ENCODE peak calls at places on chromosomes 11 and 22, in six cellular contexts. F, Y, T, J, X and V are unnamed samples. For H3K36me3, the result is how much of the 10 kb centered on the place peaks cover.

GRCh38 chr11:27401760-27402316 is 38.8 kb upstream of the CCDC34 start:
- DNase-seq in F (no peak), Y (no peak), T (no peak), J (no peak), X (peak), V (no peak)

GRCh38 chr11:132555617-132556016 is 976.7 kb downstream of the OPCML start:
- DNase-seq in F (no peak), Y (no peak), T (no peak), J (no peak), X (no peak), V (no peak)

GRCh38 chr22:46376908-46377565 is 41.5 kb downstream of the TRMU start:
- DNase-seq in F (no peak), Y (no peak), T (no peak), J (no peak), X (no peak), V (no peak)

GRCh38 chr22:37802310-37803194 is 5.2 kb upstream of the GCAT start:
- DNase-seq in F (no peak), Y (no peak), T (peak), J (no peak), X (no peak), V (no peak)

GRCh38 chr11:4644233-4644632 is 451 bp downstream of the OR51E1 start:
- DNase-seq in F (no peak), Y (no peak), T (no peak), J (no peak), X (no peak), V (no peak)

GRCh38 chr11:119218141-119218878 is 12.2 kb downstream of the CBL start:
- DNase-seq in F (no peak), Y (peak), T (no peak), J (no peak), X (peak), V (no peak)

GRCh38 chr22:45090364-45090960 is 73.3 kb upstream of the NUP50 start:
- DNase-seq in F (no peak), Y (no peak), T (peak), J (peak), X (no peak), V (no peak)

GRCh38 chr11:84316866-84317560 is 1030.8 kb upstream of the CCDC90B start:
- DNase-seq in F (no peak), Y (no peak), T (no peak), J (no peak), X (no peak), V (no peak)

GRCh38 chr11:120564573-120565301 is 53.2 kb downstream of the GRIK4 start:
- DNase-seq in F (no peak), Y (no peak), T (no peak), J (no peak), X (no peak), V (no peak)

GRCh38 chr22:33054276-33054675 is 3.9 kb downstream of the SYN3 start:
- DNase-seq in F (no peak), Y (no peak), T (no peak), J (no peak), X (no peak), V (no peak)

GRCh38 chr22:32040324-32040904 is 2.6 kb upstream of the SLC5A1 start:
- DNase-seq in F (no peak), Y (no peak), T (no peak), J (no peak), X (no peak), V (no peak)

GRCh38 chr11:96155627-96156378 is 187.2 kb downstream of the MAML2 start:
- DNase-seq in F (peak), Y (peak), T (peak), J (no peak), X (no peak), V (no peak)

GRCh38 chr22:47055921-47056320 is 293.5 kb downstream of the TBC1D22A start:
- DNase-seq in F (peak), Y (no peak), T (no peak), J (no peak), X (no peak), V (no peak)

GRCh38 chr22:21025763-21026755 is 6.3 kb downstream of the SLC7A4 start:
- DNase-seq in F (no peak), Y (no peak), T (no peak), J (no peak), X (no peak), V (no peak)

GRCh38 chr11:45399166-45399565 is 113.0 kb upstream of the SYT13 start:
- DNase-seq in F (peak), Y (no peak), T (no peak), J (no peak), X (no peak), V (no peak)

GRCh38 chr22:34105461-34106062 is 185.3 kb upstream of the LARGE1 start:
- DNase-seq in F (no peak), Y (no peak), T (peak), J (peak), X (no peak), V (no peak)

GRCh38 chr11:67642490-67643120 is 3.0 kb upstream of the TBX10 start:
- DNase-seq in F (no peak), Y (no peak), T (no peak), J (no peak), X (no peak), V (no peak)

GRCh38 chr22:33357894-33358440 is 299.8 kb upstream of the SYN3 start:
- DNase-seq in F (no peak), Y (no peak), T (no peak), J (no peak), X (no peak), V (no peak)

GRCh38 chr11:16986434-16987204 is 27.6 kb downstream of the PLEKHA7 start:
- DNase-seq in F (no peak), Y (no peak), T (peak), J (no peak), X (no peak), V (no peak)

GRCh38 chr11:62370743-62371440 is 33.6 kb downstream of the ASRGL1 start:
- DNase-seq in F (no peak), Y (no peak), T (peak), J (no peak), X (no peak), V (no peak)

GRCh38 chr11:68958211-68958610 is 22.6 kb downstream of the MRGPRD start:
- DNase-seq in F (no peak), Y (no peak), T (no peak), J (no peak), X (no peak), V (no peak)

GRCh38 chr11:107651672-107652071 is 60.2 kb downstream of the SLN start:
- DNase-seq in F (no peak), Y (peak), T (no peak), J (no peak), X (no peak), V (no peak)

GRCh38 chr11:95067042-95067827 is 516 bp downstream of the SRSF8 start:
- DNase-seq in F (peak), Y (no peak), T (peak), J (no peak), X (peak), V (no peak)

GRCh38 chr11:128686745-128687177 is 7.1 kb upstream of the FLI1 start:
- DNase-seq in F (no peak), Y (no peak), T (peak), J (no peak), X (no peak), V (no peak)

GRCh38 chr11:12007769-12008737 is at the start of gene DKK3:
- DNase-seq in F (no peak), Y (no peak), T (no peak), J (no peak), X (no peak), V (no peak)

GRCh38 chr11:118536726-118537125 is 5.7 kb downstream of the TMEM25 start:
- DNase-seq in F (no peak), Y (no peak), T (no peak), J (no peak), X (no peak), V (no peak)

GRCh38 chr22:46084943-46085830 is 65.1 kb upstream of the PPARA start:
- DNase-seq in F (peak), Y (no peak), T (peak), J (no peak), X (no peak), V (no peak)

GRCh38 chr22:22479999-22480532 is 28.5 kb downstream of the ZNF280B start:
- DNase-seq in F (no peak), Y (no peak), T (no peak), J (no peak), X (no peak), V (no peak)

GRCh38 chr22:37231406-37232139 is 12.5 kb downstream of the RAC2 start:
- DNase-seq in F (no peak), Y (no peak), T (no peak), J (no peak), X (no peak), V (no peak)

GRCh38 chr11:124769804-124770774 is 8.0 kb upstream of the ESAM start:
- DNase-seq in F (no peak), Y (peak), T (no peak), J (no peak), X (no peak), V (no peak)

GRCh38 chr22:48851933-48852549 is 975.6 kb downstream of the BRD1 start:
- DNase-seq in F (no peak), Y (no peak), T (no peak), J (no peak), X (no peak), V (no peak)

GRCh38 chr11:86176165-86176884 is 68.2 kb upstream of the EED start:
- DNase-seq in F (no peak), Y (no peak), T (no peak), J (no peak), X (no peak), V (no peak)

GRCh38 chr11:65478411-65479183 is 20.2 kb upstream of the MALAT1 start:
- DNase-seq in F (peak), Y (no peak), T (peak), J (no peak), X (no peak), V (no peak)

GRCh38 chr11:102179366-102179765 is 69.1 kb downstream of the YAP1 start:
- DNase-seq in F (no peak), Y (no peak), T (no peak), J (no peak), X (no peak), V (no peak)

GRCh38 chr22:19291218-19291579 is 320 bp downstream of the CLTCL1 start:
- DNase-seq in F (peak), Y (no peak), T (peak), J (no peak), X (no peak), V (no peak)

GRCh38 chr22:19289475-19290161 is 1.9 kb downstream of the CLTCL1 start:
- DNase-seq in F (no peak), Y (no peak), T (no peak), J (no peak), X (no peak), V (no peak)

GRCh38 chr22:19291580-19292261 is at the start of gene CLTCL1:
- DNase-seq in F (peak), Y (peak), T (peak), J (peak), X (no peak), V (peak)

GRCh38 chr22:19292262-19293230 is 1.0 kb upstream of the CLTCL1 start:
- DNase-seq in F (peak), Y (no peak), T (no peak), J (no peak), X (no peak), V (no peak)

GRCh38 chr22:19290400-19291217 is 910 bp downstream of the CLTCL1 start:
- DNase-seq in F (no peak), Y (no peak), T (no peak), J (no peak), X (no peak), V (no peak)
- H3K27ac ChIP-seq in F (no peak), Y (no peak), T (peak), J (no peak), X (peak), V (no peak)

DNA sequence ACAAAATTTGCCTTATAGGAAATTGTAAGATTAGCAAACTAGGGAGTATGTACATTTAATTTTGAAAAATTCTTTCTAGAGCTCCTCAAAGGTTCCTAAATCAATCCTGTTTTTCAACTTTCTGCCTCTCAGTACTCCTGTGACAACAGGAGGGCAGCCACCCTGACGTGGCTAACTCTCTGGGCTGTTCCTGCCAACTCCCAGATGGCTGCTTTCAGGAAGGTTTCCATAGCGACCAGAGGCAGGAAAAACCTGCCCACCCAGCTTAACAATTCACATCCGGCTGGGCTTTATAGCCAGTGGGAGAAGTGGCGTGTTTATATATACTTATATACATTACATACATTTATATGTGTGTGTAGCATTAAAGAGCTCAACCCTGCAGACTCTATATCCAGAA is 26.5 kb downstream of the SGSM3 start:
- DNase-seq in F (no peak), Y (no peak), T (peak), J (no peak), X (no peak), V (peak)
- TF ChIP-seq POLR2AphosphoS5 in F (no peak), Y (no peak), T (peak), J (no peak), X (no peak), V (no peak)

GRCh38 chr11:70289582-70289981 is 19.1 kb downstream of the PPFIA1 start:
- DNase-seq in F (no peak), Y (no peak), T (no peak), J (no peak), X (no peak), V (no peak)
- H3K36me3 ChIP-seq in F (under half), Y (under half), T (half or more), J (under half), X (under half), V (under half)

DNA sequence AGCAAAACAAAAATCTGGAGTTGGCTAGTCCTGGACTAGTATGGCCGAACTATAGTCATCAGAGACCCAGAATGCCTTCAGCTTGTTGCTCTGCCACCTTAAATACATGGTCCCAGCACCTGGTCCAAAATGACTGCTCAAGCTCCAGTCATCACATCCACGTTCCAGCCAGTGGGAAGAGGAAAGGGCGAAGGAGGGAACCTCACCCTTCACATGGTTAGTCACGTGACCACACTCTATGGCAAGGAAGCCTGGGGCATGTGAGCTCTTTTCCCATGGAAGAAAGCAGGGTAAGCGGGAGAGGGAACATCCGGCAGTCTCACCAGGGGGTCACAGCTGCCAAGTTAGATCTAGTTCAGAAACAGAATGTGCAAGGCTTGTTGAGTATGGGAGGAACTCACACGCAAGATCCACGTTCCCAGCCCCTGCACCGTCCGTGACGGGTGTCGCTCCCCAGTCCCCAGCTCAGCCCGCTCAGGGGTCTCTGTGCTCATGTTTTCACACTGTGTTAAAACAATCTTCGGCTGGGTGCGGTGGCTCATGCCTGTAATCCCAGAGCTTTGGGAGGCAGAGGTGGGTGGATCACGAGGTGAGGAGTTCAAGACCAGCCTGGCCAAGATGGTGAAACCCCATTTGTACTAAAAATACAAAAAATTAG is 1.9 kb upstream of the ANO9 start:
- DNase-seq in F (no peak), Y (no peak), T (no peak), J (no peak), X (no peak), V (peak)
- H3K27ac ChIP-seq in F (no peak), Y (no peak), T (no peak), J (no peak), X (no peak), V (peak)

GRCh38 chr11:19674420-19674819 is 38.2 kb upstream of the NAV2 start:
- DNase-seq in F (no peak), Y (no peak), T (no peak), J (no peak), X (no peak), V (no peak)
- TF ChIP-seq POLR2AphosphoS5 in F (no peak), Y (no peak), T (no peak), J (no peak), X (no peak), V (no peak)

GRCh38 chr11:64263947-64264317 is 12.6 kb downstream of the PLCB3 start:
- DNase-seq in F (no peak), Y (no peak), T (no peak), J (no peak), X (no peak), V (no peak)

GRCh38 chr11:64263021-64263946 is 12.0 kb downstream of the PLCB3 start:
- DNase-seq in F (no peak), Y (no peak), T (no peak), J (no peak), X (no peak), V (no peak)

GRCh38 chr11:64264371-64264852 is 13.1 kb downstream of the PLCB3 start:
- DNase-seq in F (no peak), Y (no peak), T (no peak), J (no peak), X (no peak), V (no peak)

GRCh38 chr11:64261556-64262080 is 10.3 kb downstream of the PLCB3 start:
- DNase-seq in F (no peak), Y (no peak), T (no peak), J (no peak), X (no peak), V (no peak)

GRCh38 chr11:64262271-64263002 is 11.1 kb downstream of the PLCB3 start:
- DNase-seq in F (no peak), Y (no peak), T (no peak), J (no peak), X (no peak), V (no peak)
- H3K36me3 ChIP-seq in F (half or more), Y (half or more), T (half or more), J (under half), X (under half), V (under half)

GRCh38 chr22:35618427-35619223 is 1.5 kb upstream of the MB start:
- DNase-seq in F (no peak), Y (no peak), T (no peak), J (no peak), X (no peak), V (no peak)

GRCh38 chr22:35622132-35622913 is 5.2 kb upstream of the MB start:
- DNase-seq in F (peak), Y (no peak), T (peak), J (no peak), X (no peak), V (no peak)

GRCh38 chr22:35619336-35620094 is 2.4 kb upstream of the MB start:
- DNase-seq in F (no peak), Y (no peak), T (no peak), J (no peak), X (no peak), V (no peak)

GRCh38 chr22:35620624-35621245 is 3.6 kb upstream of the MB start:
- DNase-seq in F (no peak), Y (no peak), T (no peak), J (no peak), X (no peak), V (no peak)

DNA sequence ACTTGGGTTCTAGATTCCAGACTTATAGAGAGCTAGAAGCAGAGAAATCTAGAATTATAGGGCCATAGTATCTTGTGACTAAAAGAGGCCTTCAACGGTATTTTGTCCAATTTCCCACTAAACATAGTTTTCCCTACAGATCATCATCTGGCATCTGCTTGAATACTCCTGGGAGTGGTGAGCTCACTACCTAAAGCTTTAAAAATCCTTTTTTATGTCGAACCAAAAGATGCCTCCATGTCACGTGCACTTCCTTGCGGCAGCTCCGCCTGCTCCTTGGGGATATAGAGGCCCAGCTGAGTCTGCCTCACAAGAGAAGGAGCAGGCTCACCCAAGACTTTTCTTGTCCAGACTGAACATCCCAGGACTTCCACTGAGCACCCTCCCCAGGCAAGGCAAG is 4.3 kb upstream of the MB start:
- DNase-seq in F (no peak), Y (no peak), T (no peak), J (no peak), X (no peak), V (no peak)
- H3K27ac ChIP-seq in F (peak), Y (no peak), T (peak), J (no peak), X (peak), V (no peak)